ENCODE peak calls at places on chromosomes 4 and X, in six cellular contexts. R is AG09309, F is GM12864, Y is progenitor cell of endocrine pancreas, S is BJ, E is tibial nerve. W is an unnamed sample.
A peak's percentile ranks its signal among the peaks of the same experiment; 100 is the strongest.

GRCh38 chrX:84188320-84188834 is 378 bp upstream of the RPS6KA6 start:
- DNase-seq in R (no peak), F (no peak), Y (peak; percentile 57), E (peak; percentile 4), S (no peak), W (no peak)

GRCh38 chr4:99848576-99848975 is 31.9 kb downstream of the DAPP1 start:
- DNase-seq in Y (no peak), E (no peak), R (no peak), F (peak; percentile 72), S (no peak), W (no peak)

GRCh38 chr4:114613579-114613978 is 15.0 kb downstream of the UGT8 start:
- DNase-seq in Y (no peak), R (no peak), S (no peak), F (no peak), E (no peak), W (no peak)

GRCh38 chr4:25792200-25792791 is 70.5 kb downstream of the SEL1L3 start:
- DNase-seq in R (no peak), F (no peak), E (no peak), Y (no peak), S (no peak), W (no peak)

GRCh38 chr4:23614284-23614892 is 275.5 kb downstream of the PPARGC1A start:
- DNase-seq in S (no peak), Y (no peak), E (no peak), R (no peak), F (no peak), W (no peak)

GRCh38 chr4:38857354-38858096 is 908 bp upstream of the TLR6 start:
- DNase-seq in S (peak; percentile 49), R (peak; percentile 45), F (peak; percentile 66), Y (no peak), E (peak; percentile 47), W (no peak)

GRCh38 chrX:21770631-21771321 is 12.9 kb upstream of the SMPX start:
- DNase-seq in E (no peak), R (no peak), F (no peak), Y (no peak), S (no peak), W (no peak)

GRCh38 chrX:97159916-97160800 is 276.4 kb downstream of the RPA4 start:
- DNase-seq in F (no peak), S (no peak), Y (no peak), E (no peak), R (no peak), W (no peak)

GRCh38 chrX:98071331-98071730 is 1187.6 kb downstream of the RPA4 start:
- DNase-seq in F (no peak), Y (no peak), S (no peak), E (no peak), R (no peak), W (no peak)

DNA sequence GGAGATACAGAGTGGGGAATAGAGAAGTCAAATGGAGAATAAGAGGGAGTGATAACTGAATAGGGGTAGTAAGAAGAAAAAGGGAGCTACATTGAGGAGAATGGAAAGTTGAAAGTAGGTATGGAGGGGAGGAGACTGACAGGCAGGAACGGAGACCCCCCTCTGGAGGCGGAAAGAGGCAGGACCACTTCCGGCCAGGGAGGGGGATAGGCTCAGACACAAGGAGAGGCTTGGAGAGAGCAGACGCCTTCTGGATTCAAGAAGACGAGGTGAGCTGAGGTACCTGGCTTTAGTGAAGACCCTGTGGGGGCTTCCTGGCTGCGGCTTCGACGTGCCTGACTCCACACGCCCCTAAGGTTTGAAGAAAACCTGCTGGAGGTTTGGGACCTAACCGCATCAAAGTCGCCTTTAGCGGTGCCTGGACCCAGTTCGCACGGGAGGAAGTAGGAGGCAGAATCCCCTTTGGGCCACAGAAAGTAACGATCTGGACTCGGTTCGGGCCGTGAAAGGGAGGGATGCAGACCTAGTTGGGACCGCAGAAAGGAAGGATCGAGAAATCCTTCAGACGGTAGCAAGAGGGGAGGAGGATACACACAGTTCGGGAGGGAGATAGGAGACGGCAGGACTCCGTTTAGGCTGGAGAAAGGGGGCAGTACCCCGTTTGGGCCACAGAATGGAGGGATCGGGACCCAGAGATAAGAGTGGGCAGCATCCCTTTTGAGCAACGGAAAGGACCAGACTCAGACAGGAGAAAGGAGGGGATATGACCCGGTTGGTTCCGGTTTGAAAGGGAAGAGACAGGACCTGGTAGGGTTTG is at the start of gene TRO:
- DNase-seq in Y (no peak), R (no peak), S (no peak), F (no peak), E (no peak), W (no peak)
- TF ChIP-seq CTCF in Y (peak; percentile 44), R (no peak), S (peak; percentile 20), F (peak; percentile 3), E (no peak), W (peak; percentile 51)

GRCh38 chr4:32909722-32910121 is 2189.6 kb downstream of the PCDH7 start:
- DNase-seq in R (no peak), S (no peak), F (no peak), E (no peak), Y (no peak), W (no peak)
- TF ChIP-seq CTCF in R (no peak), S (no peak), F (no peak), E (no peak), Y (no peak), W (no peak)

GRCh38 chrX:2548731-2549423 is 48.1 kb upstream of the DHRSX start:
- DNase-seq in Y (no peak), R (no peak), E (no peak), F (no peak), S (no peak), W (no peak)
- TF ChIP-seq CTCF in Y (peak; percentile 16), R (no peak), E (no peak), F (no peak), S (no peak), W (peak; percentile 21)

GRCh38 chrX:34341814-34342213 is 209.7 kb upstream of the FAM47A start:
- DNase-seq in E (no peak), F (no peak), S (no peak), Y (no peak), R (no peak), W (no peak)

GRCh38 chrX:34343001-34343400 is 210.9 kb upstream of the FAM47A start:
- DNase-seq in R (no peak), Y (no peak), S (no peak), F (no peak), E (no peak), W (no peak)

GRCh38 chrX:34338046-34338445 is 205.9 kb upstream of the FAM47A start:
- DNase-seq in F (no peak), Y (no peak), E (no peak), S (no peak), R (no peak), W (no peak)

DNA sequence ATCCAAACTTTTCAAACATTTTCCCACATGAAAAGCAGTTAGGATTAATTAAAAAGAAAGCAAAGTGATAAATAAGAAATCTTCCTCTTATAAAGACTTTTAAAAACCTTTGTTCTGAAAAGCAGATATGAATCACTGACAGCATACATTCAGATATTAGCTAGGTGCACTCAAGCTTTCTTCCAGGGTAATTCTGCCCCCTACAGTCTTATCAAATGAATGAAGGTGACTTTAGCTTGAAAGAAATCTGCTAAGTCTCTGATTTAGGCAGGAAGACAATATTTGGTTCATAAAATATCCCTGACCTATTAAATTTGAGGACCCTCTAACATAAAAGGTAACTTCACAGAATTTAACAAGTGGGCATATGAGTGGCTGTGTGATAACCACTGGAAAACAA is 209.1 kb upstream of the FAM47A start:
- DNase-seq in R (no peak), F (no peak), E (no peak), S (no peak), Y (no peak), W (no peak)
- TF ChIP-seq CTCF in R (no peak), F (no peak), E (no peak), S (no peak), Y (peak; percentile 55), W (no peak)

GRCh38 chrX:30060718-30061117 is 154.6 kb upstream of the MAGEB2 start:
- DNase-seq in Y (no peak), R (no peak), S (no peak), E (no peak), F (no peak), W (no peak)
- TF ChIP-seq CTCF in Y (peak; percentile 78), R (peak; percentile 12), S (peak; percentile 54), E (peak; percentile 24), F (peak; percentile 25), W (peak; percentile 46)

GRCh38 chrX:9130031-9130430 is 96.1 kb upstream of the FAM9B start:
- DNase-seq in R (no peak), E (no peak), F (no peak), Y (no peak), S (no peak), W (no peak)
- TF ChIP-seq CTCF in R (no peak), E (no peak), F (no peak), Y (no peak), S (no peak), W (no peak)

W was measured in osteocyte.